ENCODE peak calls at places on chromosomes 4 and X, in seven cellular contexts. D, O, G, F, E, P and Q are unnamed samples. For H3K4me1, the result is how much of the 10 kb centered on the place peaks cover.

GRCh38 chr4:19711871-19712270 is 539.8 kb upstream of the SLIT2 start:
- DNase-seq in D (no peak), O (no peak), G (no peak), F (no peak), E (no peak), P (no peak), Q (no peak)

GRCh38 chr4:147194107-147194506 is 248.4 kb upstream of the TTC29 start:
- DNase-seq in D (peak), O (no peak), G (no peak), F (no peak), E (no peak), P (no peak), Q (no peak)

GRCh38 chr4:171668403-171668802 is 144.8 kb upstream of the GALNTL6 start:
- DNase-seq in D (no peak), O (no peak), G (no peak), F (no peak), E (no peak), P (no peak), Q (no peak)

GRCh38 chrX:129984196-129984962 is 1.9 kb downstream of the BCORL1 start:
- DNase-seq in D (peak), O (peak), G (peak), F (peak), E (peak), P (no peak), Q (no peak)

GRCh38 chrX:86830685-86831084 is 682.4 kb downstream of the DACH2 start:
- DNase-seq in D (no peak), O (no peak), G (no peak), F (no peak), E (no peak), P (no peak), Q (no peak)

GRCh38 chr4:6013564-6013963 is 4.7 kb downstream of the C4orf50 start:
- DNase-seq in D (no peak), O (no peak), G (no peak), F (no peak), E (no peak), P (no peak), Q (no peak)

GRCh38 chr4:156790866-156791265 is 180.7 kb downstream of the PDGFC start:
- DNase-seq in D (no peak), O (no peak), G (no peak), F (no peak), E (no peak), P (no peak), Q (no peak)

GRCh38 chr4:99710681-99711345 is 53.2 kb upstream of the C4orf54 start:
- DNase-seq in D (no peak), O (no peak), G (no peak), F (no peak), E (no peak), P (no peak), Q (no peak)

GRCh38 chrX:7414753-7415152 is 266.8 kb upstream of the PUDP start:
- DNase-seq in D (no peak), O (no peak), G (no peak), F (no peak), E (no peak), P (no peak), Q (no peak)

DNA sequence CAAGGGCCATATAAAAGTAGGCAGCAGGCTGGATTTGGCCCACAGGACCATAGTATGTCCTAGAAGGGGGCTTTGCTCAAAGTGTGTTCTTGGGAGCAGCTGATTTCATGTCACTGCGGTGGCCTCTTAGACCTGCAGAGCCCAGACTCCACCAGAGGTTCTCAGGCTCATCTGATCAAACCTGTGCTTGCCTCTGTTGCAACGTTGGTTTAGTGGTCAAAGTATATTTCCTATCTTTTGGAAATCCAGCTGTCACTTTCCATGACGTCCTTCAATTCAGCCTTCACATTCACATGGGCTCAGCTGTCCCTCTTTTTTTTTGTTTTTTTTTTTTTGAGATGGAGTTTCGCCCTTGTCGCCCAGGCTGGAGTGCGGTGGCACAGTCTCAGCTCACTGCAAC is 34.6 kb upstream of the TENM3 start:
- DNase-seq in D (no peak), O (no peak), G (no peak), F (no peak), E (no peak), P (no peak), Q (no peak)
- H3K27ac ChIP-seq in D (no peak), O (no peak), G (no peak), F (peak), E (no peak), P (no peak), Q (no peak)

GRCh38 chr4:53545238-53545637 is 46.0 kb downstream of the LNX1 start:
- DNase-seq in D (no peak), O (no peak), G (no peak), F (no peak), E (no peak), P (no peak), Q (no peak)

GRCh38 chr4:53548662-53549061 is 42.6 kb downstream of the LNX1 start:
- DNase-seq in D (no peak), O (no peak), G (no peak), F (no peak), E (no peak), P (no peak), Q (no peak)

GRCh38 chr4:53551281-53551864 is 39.9 kb downstream of the LNX1 start:
- DNase-seq in D (no peak), O (no peak), G (no peak), F (no peak), E (no peak), P (no peak), Q (no peak)

GRCh38 chr4:53545942-53546581 is 45.2 kb downstream of the LNX1 start:
- DNase-seq in D (no peak), O (no peak), G (no peak), F (no peak), E (peak), P (no peak), Q (no peak)

DNA sequence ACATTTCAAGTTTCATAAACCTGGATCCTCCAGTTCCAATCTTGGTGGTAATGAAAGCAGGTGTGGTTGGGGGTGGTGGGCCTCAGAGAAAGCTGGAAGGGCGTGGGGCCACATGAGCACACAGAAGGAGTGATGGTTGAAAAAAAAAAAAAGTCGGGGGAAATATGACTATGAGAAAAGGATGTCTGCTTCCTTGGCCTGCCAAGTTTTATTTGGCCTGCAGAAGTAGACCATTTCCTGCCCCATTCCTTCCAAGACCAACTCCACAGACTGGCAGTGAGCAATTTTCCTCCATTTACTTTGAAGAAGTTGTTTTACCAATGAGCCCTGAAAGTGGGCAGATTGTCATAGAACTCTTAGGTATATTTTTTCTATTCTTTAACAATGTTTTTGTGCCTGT is 43.3 kb downstream of the LNX1 start:
- DNase-seq in D (no peak), O (no peak), G (no peak), F (no peak), E (no peak), P (no peak), Q (no peak)
- H3K4me1 ChIP-seq in D (under half), O (under half), G (under half), F (under half), E (under half), P (under half), Q (under half)

DNA sequence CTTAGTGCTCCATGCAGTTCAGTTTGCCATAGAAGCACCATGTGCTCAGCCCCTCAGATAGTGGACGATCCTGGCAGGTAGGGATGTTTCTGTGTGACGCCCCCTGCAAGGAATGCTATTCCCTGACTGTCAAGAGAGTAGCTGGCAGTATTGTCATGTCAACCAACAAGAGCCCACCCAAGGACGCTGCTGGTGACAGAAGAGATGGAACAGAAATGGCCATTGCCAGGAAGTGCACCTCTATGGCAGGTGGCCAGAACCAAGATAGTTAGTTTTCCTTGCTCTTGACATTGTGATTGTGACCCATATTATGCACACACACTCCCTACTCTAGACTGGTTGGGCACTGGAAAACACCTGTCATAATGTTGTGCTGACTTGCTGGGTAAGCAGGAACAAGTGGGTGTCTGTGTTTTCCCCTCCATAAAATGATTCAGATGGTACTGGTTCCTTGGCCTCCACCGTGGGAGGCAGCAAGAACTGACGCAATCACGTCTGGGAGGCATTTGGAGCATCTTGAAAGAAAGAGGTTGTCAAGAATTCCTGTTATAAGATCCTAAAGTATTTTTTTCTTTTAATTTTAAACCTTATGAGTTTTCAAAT is 507.9 kb downstream of the MID1IP1 start:
- DNase-seq in D (peak), O (no peak), G (no peak), F (no peak), E (no peak), P (no peak), Q (no peak)
- H3K27ac ChIP-seq in D (peak), O (peak), G (no peak), F (no peak), E (no peak), P (no peak), Q (peak)

GRCh38 chr4:11542952-11543351 is 114.3 kb upstream of the HS3ST1 start:
- DNase-seq in D (no peak), O (no peak), G (no peak), F (no peak), E (no peak), P (no peak), Q (no peak)
- H3K4me1 ChIP-seq in D (under half), O (under half), G (under half), F (under half), E (under half), P (under half), Q (under half)

DNA sequence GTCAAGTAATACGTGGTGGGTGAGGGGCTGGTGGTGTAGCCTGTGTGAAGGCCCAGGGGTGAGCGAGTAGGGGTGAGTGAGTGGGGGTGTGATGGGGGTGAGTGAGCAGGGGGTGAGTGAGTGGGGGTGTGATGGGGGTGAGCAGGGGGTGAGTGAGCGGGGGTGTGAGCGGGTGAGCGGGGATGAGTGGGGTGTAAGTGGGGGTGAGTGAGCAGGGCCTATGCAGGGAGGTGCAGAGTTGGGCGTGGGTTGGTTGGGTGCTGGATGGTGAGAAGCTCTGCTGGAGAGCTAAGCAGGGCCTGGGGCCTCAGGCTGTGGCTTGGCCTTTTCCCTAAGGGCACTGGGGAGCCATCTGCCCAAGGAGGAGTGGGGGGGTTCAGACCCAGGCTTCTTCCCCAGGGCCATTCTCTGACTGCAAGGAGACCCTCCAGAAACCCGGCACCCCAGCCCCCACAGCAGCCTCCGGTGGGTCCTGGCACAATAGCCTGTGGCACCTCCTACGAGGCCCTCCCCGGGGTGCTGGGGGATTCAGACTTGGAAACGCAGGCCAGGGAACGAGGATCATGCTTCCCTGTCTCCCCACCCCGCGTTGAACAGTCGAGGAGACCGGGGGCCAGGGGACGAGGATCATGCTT is 30.4 kb downstream of the SH3TC1 start:
- DNase-seq in D (peak), O (no peak), G (no peak), F (no peak), E (no peak), P (no peak), Q (no peak)
- H3K27ac ChIP-seq in D (no peak), O (no peak), G (no peak), F (peak), E (no peak), P (no peak), Q (peak)

GRCh38 chr4:184382189-184382846 is 92.0 kb downstream of the IRF2 start:
- DNase-seq in D (no peak), O (no peak), G (no peak), F (no peak), E (no peak), P (no peak), Q (no peak)

GRCh38 chr4:184376923-184377322 is 97.4 kb downstream of the IRF2 start:
- DNase-seq in D (no peak), O (no peak), G (no peak), F (no peak), E (no peak), P (no peak), Q (no peak)

GRCh38 chr4:184384056-184384809 is 90.1 kb downstream of the IRF2 start:
- DNase-seq in D (peak), O (no peak), G (peak), F (no peak), E (peak), P (no peak), Q (peak)

GRCh38 chr4:184383497-184384055 is 90.8 kb downstream of the IRF2 start:
- DNase-seq in D (peak), O (no peak), G (peak), F (peak), E (peak), P (no peak), Q (peak)

DNA sequence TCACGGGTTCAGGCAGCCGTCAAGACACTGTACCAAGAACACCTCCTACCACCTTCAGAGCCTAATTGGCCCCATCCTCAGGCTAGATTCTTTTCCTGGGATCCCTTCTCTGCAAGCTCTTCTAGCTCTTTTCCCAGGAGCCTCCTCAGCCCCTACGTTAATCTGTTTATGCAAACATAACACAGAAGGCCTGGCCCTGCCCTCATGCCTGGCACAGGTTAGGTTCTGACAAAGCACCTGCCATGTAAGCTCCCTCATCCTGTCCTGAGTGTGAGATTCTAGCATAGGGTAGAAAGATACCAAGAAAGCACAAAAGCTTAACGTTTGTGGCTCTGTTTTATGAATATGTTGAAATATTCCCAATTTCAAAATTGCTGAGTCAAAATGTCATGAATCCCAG is 93.6 kb downstream of the IRF2 start:
- DNase-seq in D (no peak), O (no peak), G (no peak), F (no peak), E (peak), P (no peak), Q (no peak)
- H3K4me1 ChIP-seq in D (under half), O (under half), G (under half), F (under half), E (half or more), P (under half), Q (under half)

GRCh38 chr4:85725727-85726170 is 250.8 kb downstream of the ARHGAP24 start:
- DNase-seq in D (peak), O (peak), G (peak), F (no peak), E (peak), P (no peak), Q (peak)
- H3K27ac ChIP-seq in D (peak), O (peak), G (no peak), F (no peak), E (peak), P (no peak), Q (peak)

GRCh38 chr4:169984203-169984602 is 42.0 kb downstream of the MFAP3L start:
- DNase-seq in D (no peak), O (no peak), G (no peak), F (no peak), E (no peak), P (no peak), Q (no peak)
- H3K4me1 ChIP-seq in D (under half), O (under half), G (under half), F (under half), E (under half), P (under half), Q (under half)

DNA sequence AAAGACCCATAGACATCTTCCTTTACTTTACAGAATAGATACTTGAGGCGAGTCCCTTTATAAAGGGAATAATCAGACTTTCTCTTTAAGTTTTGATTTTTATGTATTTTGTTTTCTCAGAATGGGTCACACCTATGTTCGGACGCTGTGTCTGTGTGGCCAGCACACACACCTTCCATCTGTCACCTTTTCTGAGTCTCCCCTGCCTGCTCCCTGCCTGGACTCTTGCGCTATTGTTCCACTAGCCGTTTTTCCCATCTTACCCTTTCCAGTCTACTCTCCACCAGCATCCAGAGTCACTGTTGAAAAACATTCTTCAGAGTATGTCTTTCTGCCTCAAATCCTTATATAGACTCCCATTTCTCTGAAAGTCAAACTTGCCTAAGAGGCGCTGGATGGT is 236.1 kb downstream of the MAML3 start:
- DNase-seq in D (no peak), O (no peak), G (no peak), F (no peak), E (no peak), P (no peak), Q (no peak)
- H3K27ac ChIP-seq in D (peak), O (peak), G (no peak), F (no peak), E (no peak), P (no peak), Q (peak)